ENCODE peak calls at places on chromosomes 6 and 20, in ten cellular contexts. H is H1, Y is mesendoderm, P is ascending aorta, T is left ventricle myocardium inferior, B is BJ, K is endothelial cell of umbilical vein, J is A549, A is psoas muscle, X is cardiac muscle cell. V is an unnamed sample.

GRCh38 chr6:108565893-108566292 is 5.2 kb downstream of the FOXO3 start:
- DNase-seq in H (no peak), Y (no peak), P (peak; percentile 88), T (no peak), B (no peak), K (peak; percentile 69), J (no peak), A (no peak), X (peak; percentile 81), V (peak; percentile 67)

GRCh38 chr6:37049990-37050853 is 44.8 kb downstream of the FGD2 start:
- DNase-seq in H (no peak), Y (no peak), P (peak; percentile 85), T (peak; percentile 67), B (no peak), K (no peak), J (no peak), A (peak; percentile 78), X (no peak), V (no peak)

GRCh38 chr6:98292812-98293211 is 541.6 kb upstream of the POU3F2 start:
- DNase-seq in H (no peak), Y (no peak), P (no peak), T (no peak), B (no peak), K (no peak), J (no peak), A (no peak), X (no peak), V (no peak)

GRCh38 chr6:79864001-79864400 is 83.4 kb downstream of the ELOVL4 start:
- DNase-seq in H (no peak), Y (no peak), P (no peak), T (no peak), B (no peak), K (no peak), J (no peak), A (no peak), X (no peak), V (no peak)

GRCh38 chr6:21046276-21046675 is 512.0 kb downstream of the CDKAL1 start:
- DNase-seq in H (no peak), Y (no peak), P (no peak), T (no peak), B (no peak), K (no peak), J (no peak), A (no peak), X (no peak), V (no peak)

GRCh38 chr20:19964289-19965263 is 52.6 kb upstream of the NAA20 start:
- DNase-seq in H (no peak), Y (no peak), P (peak; percentile 77), T (peak; percentile 29), B (peak; percentile 87), K (peak; percentile 54), J (peak; percentile 78), A (peak; percentile 81), X (peak; percentile 88), V (peak; percentile 77)

GRCh38 chr6:39843305-39844020 is 51.3 kb downstream of the DAAM2 start:
- DNase-seq in H (no peak), Y (no peak), P (no peak), T (no peak), B (no peak), K (no peak), J (peak; percentile 5), A (no peak), X (peak; percentile 22), V (no peak)

GRCh38 chr6:14732845-14733757 is 512.8 kb upstream of the JARID2 start:
- DNase-seq in H (peak; percentile 59), Y (peak; percentile 88), P (peak; percentile 38), T (no peak), B (no peak), K (no peak), J (peak; percentile 53), A (no peak), X (peak; percentile 23), V (no peak)

GRCh38 chr6:89675949-89676753 is 37.6 kb upstream of the LYRM2 start:
- DNase-seq in H (no peak), Y (no peak), P (no peak), T (no peak), B (no peak), K (no peak), J (no peak), A (no peak), X (peak; percentile 54), V (no peak)

GRCh38 chr6:2877960-2878359 is 25.1 kb downstream of the SERPINB9 start:
- DNase-seq in H (no peak), Y (no peak), P (no peak), T (no peak), B (no peak), K (peak; percentile 15), J (no peak), A (no peak), X (no peak), V (no peak)

GRCh38 chr6:160378218-160378617 is 30.0 kb downstream of the SLC22A3 start:
- DNase-seq in H (no peak), Y (no peak), P (no peak), T (no peak), B (no peak), K (no peak), J (no peak), A (no peak), X (peak; percentile 35), V (no peak)

GRCh38 chr6:160378886-160379285 is 30.7 kb downstream of the SLC22A3 start:
- DNase-seq in H (no peak), Y (no peak), P (no peak), T (no peak), B (no peak), K (no peak), J (no peak), A (no peak), X (peak; percentile 53), V (no peak)

GRCh38 chr6:160375561-160375949 is 27.4 kb downstream of the SLC22A3 start:
- DNase-seq in H (no peak), Y (no peak), P (no peak), T (no peak), B (no peak), K (no peak), J (no peak), A (no peak), X (no peak), V (no peak)

GRCh38 chr6:160374836-160375560 is 26.8 kb downstream of the SLC22A3 start:
- DNase-seq in H (no peak), Y (no peak), P (no peak), T (no peak), B (no peak), K (no peak), J (no peak), A (no peak), X (no peak), V (no peak)

GRCh38 chr6:160376445-160376844 is 28.3 kb downstream of the SLC22A3 start:
- DNase-seq in H (no peak), Y (no peak), P (no peak), T (no peak), B (no peak), K (no peak), J (no peak), A (no peak), X (no peak), V (no peak)
- H3K4me3 ChIP-seq in H (no peak overlapping the region), Y (no peak overlapping the region), P (no peak overlapping the region), T (no peak overlapping the region), B (no peak overlapping the region), K (no peak overlapping the region), J (no peak overlapping the region), A (no peak overlapping the region), X (no peak overlapping the region), V (no peak overlapping the region)

GRCh38 chr6:110877569-110877968 is 3.0 kb downstream of the AMD1 start:
- DNase-seq in H (no peak), Y (no peak), P (no peak), T (no peak), B (no peak), K (no peak), J (no peak), A (no peak), X (no peak), V (no peak)
- H3K4me3 ChIP-seq in H (peak overlapping the region; percentile 94), Y (peak overlapping the region; percentile 56), P (no peak overlapping the region), T (peak overlapping the region; percentile 93), B (peak overlapping the region; percentile 93), K (no peak overlapping the region), J (peak overlapping the region; percentile 86), A (peak overlapping the region; percentile 93), X (peak overlapping the region; percentile 79), V (peak overlapping the region; percentile 96)

DNA sequence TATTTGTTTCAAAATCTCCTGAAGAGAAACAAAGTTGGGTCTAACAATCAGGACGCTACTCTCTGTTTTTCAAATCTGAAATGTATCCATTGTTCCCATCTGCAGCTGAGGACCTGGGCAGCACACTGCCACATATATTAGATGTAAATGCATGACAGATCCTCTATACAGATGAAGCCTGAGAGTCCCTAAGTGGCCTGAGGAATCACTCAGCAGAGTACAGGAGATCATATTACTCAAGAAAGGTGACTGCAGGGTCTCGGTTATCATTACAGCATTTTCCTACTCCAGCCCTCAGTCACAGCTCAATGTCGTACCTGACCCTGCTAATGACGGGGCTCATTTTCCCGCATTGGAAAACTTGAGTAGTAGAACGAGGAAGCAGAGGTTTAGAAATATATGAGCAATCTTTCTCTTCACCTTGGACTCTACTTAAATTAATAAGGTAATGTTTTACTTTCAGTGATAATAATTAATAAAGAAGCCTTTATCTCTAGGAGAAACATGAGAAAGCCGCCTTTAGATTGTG is 256.2 kb upstream of the IRAK1BP1 start:
- DNase-seq in H (no peak), Y (peak; percentile 18), P (no peak), T (no peak), B (no peak), K (no peak), J (no peak), A (no peak), X (no peak), V (no peak)
- H3K4me3 ChIP-seq in H (no peak overlapping the region), Y (no peak overlapping the region), P (no peak overlapping the region), T (no peak overlapping the region), B (no peak overlapping the region), K (no peak overlapping the region), J (no peak overlapping the region), A (no peak overlapping the region), X (no peak overlapping the region), V (no peak overlapping the region)

DNA sequence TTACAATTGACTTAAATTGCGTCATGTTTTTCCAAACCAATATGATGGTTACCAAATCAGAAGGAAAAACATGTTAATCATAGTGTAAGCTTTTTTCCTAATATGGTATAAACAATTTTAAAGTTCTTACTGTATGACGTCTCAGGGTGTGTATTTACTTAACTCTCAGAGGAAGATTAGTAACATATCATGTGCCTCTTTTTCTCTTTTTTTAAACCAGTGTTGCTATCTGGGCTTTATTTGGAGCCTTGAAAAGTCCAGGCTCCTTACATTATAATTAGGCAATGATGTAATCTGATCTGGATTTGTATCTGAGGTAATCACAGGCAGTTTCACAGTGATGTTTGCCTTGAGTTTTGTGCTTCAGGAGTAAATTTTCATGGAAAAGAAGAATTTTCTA is 20.4 kb upstream of the RAB23 start:
- DNase-seq in H (no peak), Y (no peak), P (no peak), T (no peak), B (peak; percentile 95), K (peak; percentile 75), J (peak; percentile 15), A (no peak), X (peak; percentile 90), V (peak; percentile 85)
- H3K4me3 ChIP-seq in H (no peak overlapping the region), Y (no peak overlapping the region), P (no peak overlapping the region), T (no peak overlapping the region), B (no peak overlapping the region), K (no peak overlapping the region), J (no peak overlapping the region), A (no peak overlapping the region), X (no peak overlapping the region), V (no peak overlapping the region)

V was measured in skeletal muscle cell.